ENCODE peak calls at places on chromosomes 1 and 21, in eight cellular contexts. M is vagina, J is osteocyte, U is body of pancreas, P is sigmoid colon, X is GM23338, O is mucosa of descending colon, D is RWPE1. A is an unnamed sample.

GRCh38 chr1:79982218-79982617 is 975.7 kb upstream of the ADGRL4 start:
- DNase-seq in J (no peak), D (no peak), X (no peak), U (peak; percentile 81), M (no peak), O (peak; percentile 5), P (peak; percentile 72), A (peak; percentile 25)

GRCh38 chr1:224061436-224061835 is 52.5 kb upstream of the FBXO28 start:
- DNase-seq in D (no peak), M (no peak), O (no peak), X (no peak), P (no peak), J (no peak), U (no peak), A (no peak)

GRCh38 chr21:41501919-41502318 is 6.0 kb downstream of the TMPRSS2 start:
- DNase-seq in P (no peak), O (no peak), X (no peak), U (peak; percentile 52), J (no peak), M (no peak), D (no peak), A (no peak)

GRCh38 chr1:209483691-209484090 is 99.8 kb upstream of the CAMK1G start:
- DNase-seq in U (no peak), O (no peak), D (no peak), P (no peak), X (no peak), J (no peak), M (no peak), A (no peak)

GRCh38 chr1:14689996-14690614 is 91.6 kb downstream of the KAZN start:
- DNase-seq in J (no peak), O (no peak), D (no peak), P (no peak), U (no peak), M (no peak), X (no peak), A (no peak)

GRCh38 chr1:24966724-24967346 is 36.8 kb upstream of the RUNX3 start:
- DNase-seq in M (no peak), D (peak; percentile 69), J (no peak), P (peak; percentile 51), X (no peak), U (no peak), O (peak; percentile 25), A (peak; percentile 72)

GRCh38 chr1:180907313-180908055 is 5.2 kb upstream of the KIAA1614 start:
- DNase-seq in O (no peak), J (peak; percentile 60), D (no peak), P (no peak), U (no peak), X (no peak), M (peak; percentile 80), A (no peak)

GRCh38 chr1:6652986-6653385 is 28.3 kb downstream of the THAP3 start:
- DNase-seq in U (no peak), D (no peak), P (no peak), X (no peak), M (no peak), J (no peak), O (no peak), A (no peak)

GRCh38 chr21:41917531-41917930 is 36.3 kb downstream of the C2CD2 start:
- DNase-seq in D (no peak), O (no peak), U (no peak), M (no peak), P (peak; percentile 22), J (no peak), X (no peak), A (no peak)

GRCh38 chr1:1602321-1602931 is 2.5 kb upstream of the FNDC10 start:
- DNase-seq in D (no peak), O (no peak), U (peak; percentile 7), X (no peak), P (no peak), M (no peak), J (no peak), A (no peak)

DNA sequence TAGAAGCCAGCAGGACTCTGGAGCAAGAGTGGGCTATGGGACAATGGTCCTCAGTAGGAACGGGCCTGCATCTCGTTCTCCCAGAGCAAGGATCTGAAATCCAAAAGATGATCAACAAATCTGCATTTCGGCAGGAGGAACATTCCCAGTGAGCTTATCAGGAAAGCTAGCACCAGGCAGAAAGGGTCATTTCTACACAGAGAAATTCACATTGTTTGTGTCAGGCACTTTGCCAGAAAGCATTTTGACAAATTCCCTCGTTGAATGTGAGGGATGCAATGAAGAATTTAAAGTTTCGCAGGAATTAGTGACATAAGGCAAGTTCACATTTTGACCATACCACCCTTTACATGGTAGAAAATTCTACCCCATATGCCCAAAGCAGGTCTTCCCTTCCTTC is 31.6 kb upstream of the ETS2 start:
- DNase-seq in D (no peak), O (no peak), X (no peak), J (no peak), U (no peak), P (no peak), M (no peak), A (no peak)
- TF ChIP-seq CTCF in D (no peak), O (no peak), X (no peak), J (no peak), U (no peak), P (no peak), M (no peak), A (no peak)

DNA sequence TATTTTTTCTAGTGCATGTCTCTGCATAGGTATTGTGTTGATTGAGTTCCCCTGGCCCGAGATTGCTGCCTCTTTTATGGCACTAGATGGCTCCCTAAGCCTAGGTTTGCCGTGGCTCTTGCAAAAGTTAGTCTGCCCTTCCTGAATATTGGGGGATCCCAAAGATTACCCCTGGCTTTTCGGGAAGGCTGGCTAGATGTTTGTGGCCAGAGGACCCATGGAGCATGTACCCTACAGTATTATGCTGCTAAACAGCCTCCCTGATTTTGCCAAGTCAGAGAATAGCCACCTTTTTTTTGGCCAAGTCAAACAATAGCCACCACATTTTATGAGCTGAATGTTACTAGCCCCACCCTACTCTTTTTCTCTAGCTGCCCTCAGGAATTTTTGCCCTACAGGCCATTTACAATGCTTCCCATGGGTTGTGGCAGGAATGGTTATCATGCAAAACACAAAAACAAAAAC is 343.2 kb downstream of the OLFM3 start:
- DNase-seq in O (peak; percentile 41), X (peak; percentile 85), U (no peak), M (no peak), D (no peak), P (no peak), J (no peak), A (no peak)
- TF ChIP-seq CTCF in O (no peak), X (peak; percentile 94), U (no peak), M (no peak), D (peak; percentile 26), P (no peak), J (peak; percentile 32), A (no peak)

GRCh38 chr1:34113362-34113761 is 51.7 kb downstream of the CSMD2 start:
- DNase-seq in M (peak; percentile 27), D (no peak), X (peak; percentile 80), J (no peak), O (no peak), P (no peak), U (peak; percentile 21), A (no peak)
- TF ChIP-seq CTCF in M (no peak), D (no peak), X (peak; percentile 77), J (no peak), O (no peak), P (no peak), U (no peak), A (no peak)

GRCh38 chr1:93056649-93057048 is 22.4 kb upstream of the MTF2 start:
- DNase-seq in M (no peak), D (no peak), J (no peak), X (no peak), P (no peak), U (no peak), O (no peak), A (no peak)
- TF ChIP-seq CTCF in M (no peak), D (no peak), J (no peak), X (no peak), P (no peak), U (no peak), O (no peak), A (no peak)

DNA sequence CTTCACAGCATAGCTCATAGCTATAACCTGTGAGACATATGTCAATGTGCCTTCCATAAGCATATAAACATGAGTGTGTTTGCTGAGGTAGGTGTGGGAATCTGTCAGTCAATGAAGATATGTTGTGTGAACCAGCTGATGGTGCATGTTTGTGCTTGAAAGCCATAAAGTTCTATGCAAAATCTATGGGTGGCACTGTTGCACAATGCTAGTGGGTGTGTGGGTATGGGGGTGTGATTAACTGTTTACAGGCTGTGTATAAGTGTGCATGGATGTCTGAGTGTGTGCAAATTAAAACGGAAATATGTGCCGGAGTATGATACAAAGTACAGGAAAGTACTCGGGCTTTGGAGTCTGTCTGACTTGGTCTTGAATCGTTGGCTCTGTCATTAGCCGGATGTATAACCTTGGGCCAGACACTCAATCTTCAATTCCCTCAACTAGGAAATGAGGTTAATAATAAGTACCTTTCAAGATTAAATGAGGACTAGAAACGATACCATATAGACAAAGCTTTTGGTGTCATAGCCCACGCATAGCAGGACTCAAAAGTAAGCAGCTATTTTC is 926 bp upstream of the ATP2B4 start:
- DNase-seq in U (peak; percentile 55), J (no peak), O (peak; percentile 82), X (no peak), M (peak; percentile 91), P (no peak), D (peak; percentile 90), A (no peak)
- TF ChIP-seq CTCF in U (peak; percentile 15), J (peak; percentile 54), O (no peak), X (peak; percentile 41), M (no peak), P (peak; percentile 18), D (no peak), A (peak; percentile 55)

GRCh38 chr1:55546553-55546952 is 331.4 kb upstream of the USP24 start:
- DNase-seq in D (no peak), J (no peak), M (no peak), X (no peak), P (no peak), U (no peak), O (no peak), A (no peak)
- TF ChIP-seq CTCF in D (no peak), J (no peak), M (no peak), X (no peak), P (no peak), U (no peak), O (no peak), A (no peak)

GRCh38 chr1:247146671-247147070 is 25.1 kb downstream of the ZNF124 start:
- DNase-seq in P (no peak), O (no peak), M (no peak), U (no peak), J (no peak), X (peak; percentile 76), D (no peak), A (no peak)
- TF ChIP-seq CTCF in P (no peak), O (no peak), M (no peak), U (no peak), J (peak; percentile 17), X (peak; percentile 76), D (no peak), A (peak; percentile 23)

GRCh38 chr1:32963746-32964460 is 706 bp downstream of the RNF19B start:
- DNase-seq in O (peak; percentile 72), D (peak; percentile 90), U (peak; percentile 57), X (peak; percentile 82), M (no peak), P (peak; percentile 84), J (peak; percentile 88), A (peak; percentile 46)
- TF ChIP-seq CTCF in O (no peak), D (no peak), U (no peak), X (no peak), M (no peak), P (no peak), J (no peak), A (no peak)

A was measured in HFFc6.